ENCODE peak calls at places on chromosomes 11 and 22, in ten cellular contexts. M, T, Y, R, B, D, W, V, P and O are unnamed samples.

GRCh38 chr22:40213478-40213877 is 35.8 kb downstream of the TNRC6B start:
- DNase-seq in M (no peak), T (no peak), Y (no peak), R (no peak), B (no peak), D (no peak), W (no peak), V (no peak), P (no peak), O (no peak)

GRCh38 chr11:107408762-107409200 is 48.8 kb downstream of the CWF19L2 start:
- DNase-seq in M (no peak), T (no peak), Y (no peak), R (no peak), B (no peak), D (no peak), W (no peak), V (no peak), P (peak), O (no peak)

GRCh38 chr11:11163669-11164377 is 189.2 kb downstream of the CSNK2A3 start:
- DNase-seq in M (no peak), T (no peak), Y (no peak), R (no peak), B (no peak), D (no peak), W (no peak), V (no peak), P (no peak), O (no peak)

GRCh38 chr11:19525276-19525675 is 187.4 kb upstream of the NAV2 start:
- DNase-seq in M (no peak), T (no peak), Y (no peak), R (no peak), B (no peak), D (no peak), W (no peak), V (no peak), P (no peak), O (no peak)

GRCh38 chr11:10550503-10550902 is 9.5 kb upstream of the RNF141 start:
- DNase-seq in M (no peak), T (peak), Y (peak), R (no peak), B (no peak), D (no peak), W (peak), V (no peak), P (peak), O (no peak)

GRCh38 chr22:40401532-40401931 is 31.1 kb downstream of the SGSM3 start:
- DNase-seq in M (no peak), T (no peak), Y (no peak), R (no peak), B (no peak), D (no peak), W (no peak), V (no peak), P (no peak), O (peak)

GRCh38 chr11:13837286-13837685 is 125.2 kb upstream of the SPON1 start:
- DNase-seq in M (no peak), T (peak), Y (peak), R (peak), B (no peak), D (no peak), W (peak), V (no peak), P (peak), O (no peak)

GRCh38 chr11:108748971-108749370 is 84.1 kb downstream of the DDX10 start:
- DNase-seq in M (no peak), T (no peak), Y (no peak), R (no peak), B (no peak), D (no peak), W (no peak), V (no peak), P (no peak), O (no peak)

GRCh38 chr11:534592-535518 is 521 bp downstream of the HRAS start:
- DNase-seq in M (peak), T (peak), Y (peak), R (no peak), B (peak), D (peak), W (peak), V (peak), P (peak), O (peak)

GRCh38 chr11:66264893-66265292 is 3.5 kb upstream of the RAB1B start:
- DNase-seq in M (peak), T (no peak), Y (no peak), R (no peak), B (peak), D (peak), W (peak), V (peak), P (peak), O (peak)

GRCh38 chr22:48097723-48098122 is 1335.3 kb downstream of the TBC1D22A start:
- DNase-seq in M (no peak), T (no peak), Y (no peak), R (no peak), B (peak), D (no peak), W (no peak), V (no peak), P (no peak), O (peak)

GRCh38 chr22:40524392-40525249 is 111.9 kb downstream of the MRTFA start:
- DNase-seq in M (peak), T (peak), Y (no peak), R (no peak), B (no peak), D (no peak), W (peak), V (no peak), P (peak), O (no peak)

GRCh38 chr11:64156235-64157011 is 9.5 kb downstream of the MACROD1 start:
- DNase-seq in M (no peak), T (no peak), Y (no peak), R (no peak), B (no peak), D (no peak), W (no peak), V (no peak), P (no peak), O (no peak)

GRCh38 chr11:26072612-26073011 is 259.3 kb upstream of the ANO3 start:
- DNase-seq in M (no peak), T (no peak), Y (no peak), R (no peak), B (no peak), D (no peak), W (no peak), V (no peak), P (no peak), O (no peak)

GRCh38 chr22:44821741-44822425 is 69.5 kb downstream of the ARHGAP8 start:
- DNase-seq in M (no peak), T (no peak), Y (no peak), R (no peak), B (no peak), D (no peak), W (no peak), V (no peak), P (no peak), O (no peak)

DNA sequence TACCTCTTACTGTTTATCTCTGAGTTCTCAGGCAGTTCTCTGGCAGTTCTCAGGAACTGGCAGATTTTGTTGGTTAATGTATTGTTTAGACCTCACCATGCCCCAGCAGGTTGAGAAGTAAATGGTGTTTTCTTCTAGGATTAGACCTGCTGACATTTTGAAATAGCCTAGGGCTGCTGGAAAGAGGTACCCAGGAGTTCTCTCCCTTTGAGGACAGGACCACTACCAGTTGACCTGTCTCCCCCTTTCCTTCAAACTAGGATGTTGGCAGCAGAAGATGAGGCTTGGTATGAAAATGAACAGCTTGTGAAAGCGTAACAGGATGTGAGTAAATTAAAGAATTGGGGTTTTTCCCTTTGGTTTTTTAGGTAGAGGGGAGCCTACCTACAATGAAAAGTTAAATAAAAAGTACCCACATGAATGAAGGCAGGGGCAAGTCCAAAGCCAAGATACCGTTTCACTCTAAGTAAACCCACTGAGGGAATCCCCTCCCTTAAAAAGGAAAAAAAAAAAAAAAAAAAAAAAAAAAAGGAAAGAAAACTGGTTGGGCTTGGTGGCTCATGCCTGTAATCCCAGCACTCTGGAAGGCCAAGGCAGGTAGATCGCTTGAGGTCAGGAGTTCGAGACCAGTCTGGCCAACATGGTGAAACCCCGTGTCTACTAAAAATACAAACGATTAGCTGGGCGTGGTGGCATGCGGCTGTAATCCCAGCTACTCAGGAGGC is 96.2 kb downstream of the PDHX start:
- DNase-seq in M (no peak), T (no peak), Y (no peak), R (no peak), B (peak), D (no peak), W (no peak), V (no peak), P (no peak), O (no peak)
- H3K4me3 ChIP-seq in M (no peak), T (no peak), Y (no peak), R (no peak), B (no peak), D (no peak), W (no peak), V (no peak), P (no peak), O (no peak)

DNA sequence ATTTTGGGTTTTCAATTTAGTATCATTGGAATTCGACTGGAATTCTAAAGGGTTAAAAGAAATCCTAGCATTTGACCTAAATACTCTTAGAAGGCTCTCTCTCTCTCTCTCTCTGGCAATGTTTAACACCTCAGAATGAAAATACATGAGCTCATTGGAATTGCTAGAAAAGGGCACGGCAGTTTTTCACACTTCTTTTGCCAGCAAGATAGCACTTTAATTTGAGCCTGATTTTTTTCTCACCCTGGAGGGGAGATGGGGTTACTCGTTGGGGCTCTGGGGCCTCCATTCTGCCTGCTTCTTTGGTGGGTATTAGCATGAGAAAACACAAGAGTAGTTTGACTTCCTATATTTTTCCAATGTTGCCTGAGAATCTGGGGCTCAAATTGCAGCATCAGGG is 22.8 kb upstream of the CLMP start:
- DNase-seq in M (no peak), T (no peak), Y (peak), R (no peak), B (no peak), D (no peak), W (peak), V (no peak), P (no peak), O (no peak)
- H3K4me2 ChIP-seq in M (no peak), T (no peak), Y (no peak), R (peak), B (no peak), D (no peak), W (peak), V (no peak), P (no peak), O (no peak)

GRCh38 chr11:133952199-133953190 is 4.3 kb downstream of the IGSF9B start:
- DNase-seq in M (no peak), T (no peak), Y (no peak), R (no peak), B (no peak), D (no peak), W (no peak), V (no peak), P (no peak), O (no peak)

GRCh38 chr11:133953571-133953970 is 3.2 kb downstream of the IGSF9B start:
- DNase-seq in M (no peak), T (no peak), Y (no peak), R (no peak), B (no peak), D (no peak), W (no peak), V (no peak), P (no peak), O (no peak)

GRCh38 chr11:133953999-133954398 is 2.8 kb downstream of the IGSF9B start:
- DNase-seq in M (no peak), T (no peak), Y (no peak), R (no peak), B (no peak), D (no peak), W (no peak), V (no peak), P (no peak), O (no peak)

GRCh38 chr11:133950874-133951483 is 5.8 kb downstream of the IGSF9B start:
- DNase-seq in M (no peak), T (no peak), Y (no peak), R (no peak), B (no peak), D (peak), W (no peak), V (peak), P (no peak), O (no peak)

GRCh38 chr11:133951484-133952198 is 5.1 kb downstream of the IGSF9B start:
- DNase-seq in M (no peak), T (no peak), Y (peak), R (no peak), B (no peak), D (peak), W (peak), V (peak), P (peak), O (no peak)
- TF ChIP-seq EZH2 in M (no peak), T (no peak), Y (no peak), R (no peak), B (no peak), D (peak), W (no peak), V (no peak), P (no peak), O (no peak)

GRCh38 chr11:114308689-114309089 is 12.5 kb downstream of the NNMT start:
- DNase-seq in M (no peak), T (peak), Y (peak), R (no peak), B (no peak), D (no peak), W (peak), V (no peak), P (no peak), O (no peak)
- H3K4me3 ChIP-seq in M (no peak), T (no peak), Y (no peak), R (no peak), B (no peak), D (no peak), W (peak), V (no peak), P (no peak), O (no peak)

GRCh38 chr11:61111786-61112517 is 9.7 kb downstream of the CD5 start:
- DNase-seq in M (no peak), T (no peak), Y (no peak), R (no peak), B (no peak), D (no peak), W (no peak), V (no peak), P (no peak), O (peak)

GRCh38 chr11:61116426-61117214 is 14.3 kb downstream of the CD5 start:
- DNase-seq in M (no peak), T (no peak), Y (no peak), R (no peak), B (no peak), D (no peak), W (no peak), V (no peak), P (peak), O (no peak)

GRCh38 chr11:61115498-61116224 is 13.4 kb downstream of the CD5 start:
- DNase-seq in M (no peak), T (no peak), Y (no peak), R (no peak), B (no peak), D (no peak), W (no peak), V (no peak), P (no peak), O (no peak)

GRCh38 chr11:61113209-61113608 is 10.9 kb downstream of the CD5 start:
- DNase-seq in M (no peak), T (no peak), Y (no peak), R (no peak), B (no peak), D (no peak), W (no peak), V (no peak), P (no peak), O (no peak)

DNA sequence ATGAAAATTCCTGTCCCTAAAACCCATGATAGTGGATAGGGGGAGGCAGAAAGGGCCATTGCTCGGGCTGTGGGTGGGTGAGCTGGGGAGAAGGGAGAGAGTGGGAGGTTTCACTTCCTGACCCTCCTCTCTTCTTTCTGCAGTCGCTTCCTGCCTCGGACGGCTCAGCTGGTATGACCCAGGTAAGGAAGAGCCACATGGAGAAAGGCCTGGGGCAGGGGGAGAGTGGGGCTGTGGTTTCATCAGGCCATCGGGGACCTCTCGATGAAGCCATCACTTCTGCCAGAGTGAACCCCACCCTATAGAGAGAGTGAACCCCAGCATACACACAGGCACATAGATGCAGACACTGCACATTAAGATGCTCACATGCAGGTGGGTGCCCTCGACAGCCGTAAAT is 12.6 kb downstream of the CD5 start:
- DNase-seq in M (no peak), T (no peak), Y (no peak), R (no peak), B (no peak), D (no peak), W (no peak), V (no peak), P (no peak), O (no peak)
- H3K4me2 ChIP-seq in M (no peak), T (no peak), Y (no peak), R (no peak), B (no peak), D (no peak), W (no peak), V (no peak), P (no peak), O (no peak)

GRCh38 chr22:46537221-46537945 is at the start of gene CELSR1:
- DNase-seq in M (peak), T (peak), Y (peak), R (no peak), B (no peak), D (peak), W (peak), V (peak), P (peak), O (no peak)
- TF ChIP-seq EZH2 in M (no peak), T (no peak), Y (no peak), R (no peak), B (no peak), D (no peak), W (no peak), V (no peak), P (no peak), O (no peak)

GRCh38 chr22:50111056-50111455 is 21.2 kb downstream of the MOV10L1 start:
- DNase-seq in M (no peak), T (no peak), Y (no peak), R (no peak), B (no peak), D (no peak), W (no peak), V (no peak), P (no peak), O (no peak)

GRCh38 chr22:50117168-50117762 is 27.5 kb downstream of the MOV10L1 start:
- DNase-seq in M (no peak), T (no peak), Y (no peak), R (no peak), B (no peak), D (no peak), W (no peak), V (no peak), P (no peak), O (no peak)

GRCh38 chr22:50115693-50116092 is 25.9 kb downstream of the MOV10L1 start:
- DNase-seq in M (no peak), T (no peak), Y (peak), R (no peak), B (no peak), D (no peak), W (no peak), V (no peak), P (peak), O (no peak)

GRCh38 chr22:50112151-50113118 is 22.6 kb downstream of the MOV10L1 start:
- DNase-seq in M (no peak), T (peak), Y (peak), R (no peak), B (no peak), D (no peak), W (peak), V (no peak), P (peak), O (no peak)

GRCh38 chr22:50114221-50114981 is 24.6 kb downstream of the MOV10L1 start:
- DNase-seq in M (no peak), T (no peak), Y (peak), R (no peak), B (no peak), D (no peak), W (peak), V (peak), P (peak), O (no peak)
- H3K4me3 ChIP-seq in M (no peak), T (no peak), Y (peak), R (no peak), B (no peak), D (no peak), W (peak), V (no peak), P (no peak), O (no peak)